ENCODE peak calls at places on chromosomes 5 and 9, in five cellular contexts. One of them, this sample, is unnamed.

GRCh38 chr5:153256-153655 is 38.0 kb upstream of the LRRC14B start:
- DNase-seq in uterus: no peak
- DNase-seq in esophagus squamous epithelium: no peak
- DNase-seq in thyroid gland: no peak
- DNase-seq in stomach: no peak
- DNase-seq in this sample: peak

GRCh38 chr5:61575581-61575980 is 243.5 kb downstream of the ZSWIM6 start:
- DNase-seq in uterus: no peak
- DNase-seq in esophagus squamous epithelium: no peak
- DNase-seq in thyroid gland: peak
- DNase-seq in stomach: peak
- DNase-seq in this sample: no peak

GRCh38 chr9:1837453-1838084 is 177.6 kb upstream of the SMARCA2 start:
- DNase-seq in uterus: no peak
- DNase-seq in esophagus squamous epithelium: no peak
- DNase-seq in thyroid gland: peak
- DNase-seq in stomach: no peak
- DNase-seq in this sample: no peak

GRCh38 chr9:88773627-88774244 is 217.5 kb upstream of the S1PR3 start:
- DNase-seq in uterus: no peak
- DNase-seq in esophagus squamous epithelium: no peak
- DNase-seq in thyroid gland: no peak
- DNase-seq in stomach: no peak
- DNase-seq in this sample: no peak

GRCh38 chr5:75648712-75649111 is 37.5 kb downstream of the ANKDD1B start:
- DNase-seq in uterus: no peak
- DNase-seq in esophagus squamous epithelium: no peak
- DNase-seq in thyroid gland: no peak
- DNase-seq in stomach: no peak
- DNase-seq in this sample: no peak

GRCh38 chr5:112604741-112605390 is 132.8 kb upstream of the APC start:
- DNase-seq in uterus: no peak
- DNase-seq in esophagus squamous epithelium: no peak
- DNase-seq in thyroid gland: no peak
- DNase-seq in stomach: no peak
- DNase-seq in this sample: no peak

GRCh38 chr9:87267701-87268100 is 230.0 kb upstream of the DAPK1 start:
- DNase-seq in uterus: peak
- DNase-seq in esophagus squamous epithelium: no peak
- DNase-seq in thyroid gland: no peak
- DNase-seq in stomach: no peak
- DNase-seq in this sample: peak

GRCh38 chr5:96337048-96337781 is 95.8 kb downstream of the PCSK1 start:
- DNase-seq in uterus: no peak
- DNase-seq in esophagus squamous epithelium: no peak
- DNase-seq in thyroid gland: no peak
- DNase-seq in stomach: no peak
- DNase-seq in this sample: no peak

GRCh38 chr9:116342071-116342470 is 188.5 kb downstream of the PAPPA start:
- DNase-seq in uterus: no peak
- DNase-seq in esophagus squamous epithelium: no peak
- DNase-seq in thyroid gland: no peak
- DNase-seq in stomach: no peak
- DNase-seq in this sample: no peak

GRCh38 chr5:34838785-34839714 is at the start of gene TTC23L:
- DNase-seq in uterus: peak
- DNase-seq in esophagus squamous epithelium: peak
- DNase-seq in thyroid gland: peak
- DNase-seq in stomach: peak
- DNase-seq in this sample: peak
- TF ChIP-seq POLR2A in uterus: peak
- TF ChIP-seq POLR2A in esophagus squamous epithelium: peak
- TF ChIP-seq POLR2A in thyroid gland: no peak
- TF ChIP-seq POLR2A in stomach: no peak
- TF ChIP-seq POLR2A in this sample: no peak

DNA sequence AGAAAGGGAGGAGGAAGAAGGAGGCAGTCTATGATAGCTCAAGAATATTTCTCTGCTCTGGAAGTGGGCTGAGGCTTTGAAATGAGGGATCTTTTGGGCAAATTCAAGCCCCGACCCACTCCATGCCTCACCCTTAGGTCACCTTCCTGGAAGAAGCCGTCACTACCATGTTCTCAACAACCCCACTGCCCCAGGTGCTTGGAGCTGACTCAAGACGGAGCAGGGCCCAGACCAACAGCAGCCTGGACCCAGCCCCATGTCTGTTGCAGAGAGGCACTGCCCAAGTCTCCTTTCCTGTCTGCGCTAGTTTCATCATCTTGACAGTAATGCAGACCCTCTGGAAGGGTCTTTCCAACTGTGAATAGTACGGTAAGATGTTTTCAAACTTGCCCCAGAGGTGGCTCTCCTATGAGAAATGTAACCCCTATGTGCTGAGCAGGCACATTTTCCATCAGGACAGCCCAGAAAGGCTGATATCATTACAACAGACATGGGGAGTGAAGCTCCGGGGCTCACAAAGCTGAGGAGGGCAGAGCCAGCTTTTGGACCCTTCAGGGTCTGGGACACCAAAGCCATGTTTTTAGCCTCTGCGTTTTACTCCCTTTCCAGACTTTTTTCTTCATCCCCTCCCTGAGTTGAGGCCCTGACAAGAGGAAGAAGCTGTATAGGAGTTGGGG is 128.2 kb upstream of the LARP1 start:
- DNase-seq in uterus: no peak
- DNase-seq in esophagus squamous epithelium: no peak
- DNase-seq in thyroid gland: no peak
- DNase-seq in stomach: no peak
- DNase-seq in this sample: no peak
- H3K4me3 ChIP-seq in uterus: no peak
- H3K4me3 ChIP-seq in esophagus squamous epithelium: no peak
- H3K4me3 ChIP-seq in thyroid gland: no peak
- H3K4me3 ChIP-seq in stomach: no peak
- H3K4me3 ChIP-seq in this sample: no peak

GRCh38 chr9:4117835-4118610 is 181.8 kb downstream of the GLIS3 start:
- DNase-seq in uterus: no peak
- DNase-seq in esophagus squamous epithelium: no peak
- DNase-seq in thyroid gland: no peak
- DNase-seq in stomach: no peak
- DNase-seq in this sample: no peak
- TF ChIP-seq CTCF in uterus: no peak
- TF ChIP-seq CTCF in esophagus squamous epithelium: no peak
- TF ChIP-seq CTCF in thyroid gland: no peak
- TF ChIP-seq CTCF in stomach: peak
- TF ChIP-seq CTCF in this sample: no peak

DNA sequence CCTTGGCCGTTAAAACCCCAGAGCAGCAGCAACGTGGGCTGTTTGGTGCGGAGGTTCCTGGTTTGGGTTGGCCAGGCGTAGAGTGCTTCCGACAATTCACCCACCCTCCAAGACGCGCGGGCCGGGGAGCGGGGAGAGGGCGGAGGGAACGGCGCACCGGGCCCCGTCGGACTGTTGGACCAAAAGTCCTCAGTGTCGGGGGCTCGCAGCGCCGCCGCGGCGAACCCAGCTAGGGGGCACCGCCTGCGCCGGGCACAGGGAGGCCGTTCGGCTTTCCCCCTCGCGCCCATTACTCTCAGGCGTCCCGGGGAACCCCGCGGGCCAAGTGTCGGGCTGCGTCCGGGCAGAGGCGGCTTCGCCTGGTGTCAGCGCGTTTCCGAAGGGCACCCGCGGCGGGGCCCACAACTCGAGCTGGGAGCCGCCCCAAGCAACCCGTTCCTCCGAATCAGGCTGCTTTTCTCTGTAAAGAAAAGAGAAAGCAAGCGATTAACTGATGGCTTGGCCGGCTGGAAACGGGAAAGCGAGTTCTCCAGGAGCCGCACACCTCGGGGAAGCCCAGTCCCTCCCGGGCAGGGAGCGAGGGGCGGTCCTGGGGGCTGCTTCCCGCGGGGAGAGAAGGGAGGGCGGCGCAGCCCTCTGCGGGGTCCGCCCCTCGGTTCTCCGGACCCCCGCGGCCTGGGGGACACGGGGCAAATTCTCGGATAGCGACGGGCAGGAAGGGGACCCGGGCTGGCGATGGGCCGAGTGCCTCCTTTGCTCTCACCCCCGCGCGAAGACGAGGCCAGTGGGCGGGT is 145.5 kb downstream of the ERCC6L2 start:
- DNase-seq in uterus: no peak
- DNase-seq in esophagus squamous epithelium: no peak
- DNase-seq in thyroid gland: peak
- DNase-seq in stomach: no peak
- DNase-seq in this sample: no peak
- TF ChIP-seq POLR2A in uterus: peak
- TF ChIP-seq POLR2A in esophagus squamous epithelium: no peak
- TF ChIP-seq POLR2A in thyroid gland: no peak
- TF ChIP-seq POLR2A in stomach: no peak
- TF ChIP-seq POLR2A in this sample: no peak